ENCODE peak calls at places on chromosome 13, in four cellular contexts. K, B, G and O are unnamed samples.

GRCh38 chr13:74191036-74191809 is 57.0 kb upstream of the KLF12 start:
- DNase-seq in K (no peak), B (no peak), G (no peak), O (no peak)

GRCh38 chr13:114099918-114100445 is 32.4 kb downstream of the RASA3 start:
- DNase-seq in B (no peak), G (peak), K (no peak), O (peak)

GRCh38 chr13:66076417-66076816 is 1153.7 kb downstream of the PCDH9 start:
- DNase-seq in B (no peak), G (peak), K (no peak), O (peak)

GRCh38 chr13:30963794-30964193 is 31.3 kb downstream of the TEX26 start:
- DNase-seq in K (peak), B (no peak), G (peak), O (peak)

GRCh38 chr13:66483712-66484111 is 746.4 kb downstream of the PCDH9 start:
- DNase-seq in K (no peak), G (no peak), B (no peak), O (no peak)

GRCh38 chr13:33194820-33195692 is 90.5 kb downstream of the STARD13 start:
- DNase-seq in G (peak), K (peak), B (peak), O (peak)

GRCh38 chr13:45196622-45197021 is 4.2 kb downstream of the KCTD4 start:
- DNase-seq in B (no peak), G (peak), K (no peak), O (peak)

GRCh38 chr13:59946924-59947323 is 216.8 kb downstream of the DIAPH3 start:
- DNase-seq in G (no peak), B (no peak), K (peak), O (peak)

GRCh38 chr13:33639158-33639557 is 178.8 kb upstream of the RFC3 start:
- DNase-seq in G (peak), K (peak), B (no peak), O (peak)

GRCh38 chr13:74129500-74130144 is 4.6 kb downstream of the KLF12 start:
- DNase-seq in G (peak), K (no peak), B (no peak), O (peak)

GRCh38 chr13:21420706-21421105 is 38.4 kb downstream of the ZDHHC20 start:
- DNase-seq in B (no peak), G (peak), K (no peak), O (peak)

GRCh38 chr13:34750078-34750703 is 191.9 kb upstream of the NBEA start:
- DNase-seq in G (no peak), B (no peak), K (no peak), O (no peak)

GRCh38 chr13:64158910-64159309 is 2743.3 kb upstream of the PCDH20 start:
- DNase-seq in B (no peak), G (peak), K (peak), O (peak)

GRCh38 chr13:27374126-27374613 is 50.2 kb upstream of the GTF3A start:
- DNase-seq in G (no peak), B (no peak), K (no peak), O (peak)

GRCh38 chr13:47908200-47908902 is 92.7 kb downstream of the SUCLA2 start:
- DNase-seq in K (no peak), G (peak), B (no peak), O (peak)

GRCh38 chr13:51771418-51772104 is 32.4 kb downstream of the DHRS12 start:
- DNase-seq in G (no peak), K (no peak), B (no peak), O (no peak)

GRCh38 chr13:79782541-79783216 is 301.7 kb downstream of the NDFIP2 start:
- DNase-seq in K (no peak), G (peak), B (no peak), O (no peak)

GRCh38 chr13:113526466-113527220 is 36.1 kb upstream of the DCUN1D2 start:
- DNase-seq in G (no peak), B (no peak), K (no peak), O (no peak)

GRCh38 chr13:32255744-32256120 is 59.4 kb downstream of the ZAR1L start:
- DNase-seq in G (no peak), B (no peak), K (peak), O (no peak)

GRCh38 chr13:51764184-51765141 is 39.5 kb downstream of the DHRS12 start:
- DNase-seq in G (peak), K (peak), B (peak), O (peak)

GRCh38 chr13:50518791-50519201 is 324.7 kb downstream of the DLEU7 start:
- DNase-seq in G (no peak), B (no peak), K (no peak), O (no peak)